ENCODE peak calls at places on chromosomes 6 and 20, in seven cellular contexts. K, A, Z, U, V, X and B are unnamed samples.

GRCh38 chr6:41027251-41027650 is 11.8 kb downstream of the UNC5CL start:
- DNase-seq in K (no peak), X (no peak), A (no peak), U (no peak), V (no peak), Z (no peak), B (no peak)

GRCh38 chr20:9503530-9504251 is 10.7 kb upstream of the LAMP5 start:
- DNase-seq in Z (no peak), V (peak; percentile 84), A (no peak), U (peak; percentile 88), K (peak; percentile 47), X (peak; percentile 2), B (no peak)

GRCh38 chr6:23688650-23689049 is 437.4 kb upstream of the NRSN1 start:
- DNase-seq in X (no peak), Z (no peak), A (no peak), K (no peak), U (no peak), V (no peak), B (no peak)

GRCh38 chr6:14452567-14453527 is 335.3 kb downstream of the CD83 start:
- DNase-seq in A (no peak), K (no peak), U (no peak), Z (no peak), X (no peak), V (no peak), B (no peak)

GRCh38 chr6:95203153-95203754 is 374.1 kb upstream of the MANEA start:
- DNase-seq in K (peak; percentile 59), Z (no peak), U (peak; percentile 24), A (no peak), X (peak; percentile 55), V (no peak), B (peak; percentile 4)

GRCh38 chr20:52972190-52972937 is at the start of gene TSHZ2:
- DNase-seq in K (peak; percentile 72), A (no peak), Z (peak; percentile 90), V (peak; percentile 72), U (no peak), X (peak; percentile 50), B (no peak)

GRCh38 chr6:142732790-142733189 is 212.2 kb downstream of the HIVEP2 start:
- DNase-seq in V (no peak), U (no peak), K (no peak), A (no peak), X (no peak), Z (no peak), B (no peak)

GRCh38 chr6:87172292-87172691 is 16.9 kb downstream of the ZNF292 start:
- DNase-seq in X (no peak), U (no peak), A (no peak), K (peak; percentile 56), V (no peak), Z (no peak), B (no peak)

GRCh38 chr6:168650686-168651085 is 209.7 kb downstream of the SMOC2 start:
- DNase-seq in A (no peak), K (no peak), U (no peak), X (peak; percentile 18), Z (no peak), V (no peak), B (no peak)

GRCh38 chr6:37502703-37503485 is 3.2 kb upstream of the CCDC167 start:
- DNase-seq in X (no peak), U (no peak), Z (no peak), K (no peak), V (peak; percentile 56), A (no peak), B (no peak)

GRCh38 chr6:14841901-14842421 is 403.9 kb upstream of the JARID2 start:
- DNase-seq in K (no peak), Z (no peak), X (peak; percentile 54), A (no peak), U (peak; percentile 75), V (peak; percentile 78), B (peak; percentile 98)

GRCh38 chr6:8855411-8855810 is 420.1 kb upstream of the SLC35B3 start:
- DNase-seq in A (no peak), K (no peak), U (no peak), V (no peak), X (no peak), Z (no peak), B (no peak)

GRCh38 chr6:8108031-8108660 is 5.8 kb upstream of the EEF1E1 start:
- DNase-seq in Z (no peak), X (peak; percentile 94), K (no peak), V (peak; percentile 94), U (peak; percentile 72), A (no peak), B (peak; percentile 90)

GRCh38 chr6:14499804-14500203 is 382.2 kb downstream of the CD83 start:
- DNase-seq in X (peak; percentile 76), U (peak; percentile 32), V (peak; percentile 90), Z (no peak), A (no peak), K (peak; percentile 79), B (peak; percentile 65)

GRCh38 chr6:119479860-119480655 is 130.5 kb upstream of the MAN1A1 start:
- DNase-seq in Z (no peak), X (peak; percentile 68), K (no peak), U (peak; percentile 12), V (no peak), A (no peak), B (no peak)

GRCh38 chr6:8375916-8376315 is 59.4 kb downstream of the SLC35B3 start:
- DNase-seq in K (no peak), A (peak; percentile 19), Z (no peak), V (no peak), U (no peak), X (peak; percentile 5), B (no peak)

GRCh38 chr20:47951521-47951951 is 166.3 kb upstream of the SULF2 start:
- DNase-seq in V (no peak), U (no peak), Z (no peak), X (peak; percentile 60), K (no peak), A (no peak), B (no peak)

GRCh38 chr6:38169826-38170526 is 350.4 kb downstream of the ZFAND3 start:
- DNase-seq in K (peak; percentile 48), X (no peak), A (peak; percentile 58), Z (peak; percentile 65), U (no peak), V (peak; percentile 49), B (no peak)

GRCh38 chr6:42086665-42087050 is 36.3 kb downstream of the TAF8 start:
- DNase-seq in X (no peak), Z (no peak), A (no peak), K (no peak), U (no peak), V (no peak), B (no peak)

GRCh38 chr20:34954905-34955231 is 738 bp downstream of the GSS start:
- DNase-seq in U (no peak), Z (no peak), A (peak; percentile 37), K (no peak), X (no peak), V (peak; percentile 79), B (no peak)

GRCh38 chr6:5590187-5590586 is 328.9 kb downstream of the FARS2 start:
- DNase-seq in V (no peak), Z (no peak), X (no peak), A (no peak), U (no peak), K (no peak), B (no peak)

GRCh38 chr6:15974817-15975216 is 154.1 kb upstream of the MYLIP start:
- DNase-seq in Z (no peak), X (no peak), A (no peak), U (no peak), K (no peak), V (no peak), B (no peak)

GRCh38 chr20:41572010-41572572 is 46.1 kb downstream of the CHD6 start:
- DNase-seq in Z (no peak), X (no peak), U (no peak), A (no peak), V (no peak), K (no peak), B (no peak)

GRCh38 chr20:32017711-32018251 is 7.5 kb downstream of the CCM2L start:
- DNase-seq in K (peak; percentile 93), X (peak; percentile 39), A (peak; percentile 54), U (no peak), Z (peak; percentile 62), V (peak; percentile 86), B (no peak)

GRCh38 chr6:166471797-166472260 is 89.1 kb upstream of the MPC1 start:
- DNase-seq in U (no peak), V (peak; percentile 43), X (no peak), A (no peak), K (no peak), Z (no peak), B (no peak)

GRCh38 chr20:57400821-57401564 is 9.8 kb downstream of the RBM38 start:
- DNase-seq in Z (peak; percentile 46), U (no peak), A (no peak), K (no peak), X (no peak), V (peak; percentile 86), B (no peak)
- H3K4me3 ChIP-seq in Z (no peak overlapping the region), U (no peak overlapping the region), A (no peak overlapping the region), K (no peak overlapping the region), X (no peak overlapping the region), V (no peak overlapping the region), B (no peak overlapping the region)

DNA sequence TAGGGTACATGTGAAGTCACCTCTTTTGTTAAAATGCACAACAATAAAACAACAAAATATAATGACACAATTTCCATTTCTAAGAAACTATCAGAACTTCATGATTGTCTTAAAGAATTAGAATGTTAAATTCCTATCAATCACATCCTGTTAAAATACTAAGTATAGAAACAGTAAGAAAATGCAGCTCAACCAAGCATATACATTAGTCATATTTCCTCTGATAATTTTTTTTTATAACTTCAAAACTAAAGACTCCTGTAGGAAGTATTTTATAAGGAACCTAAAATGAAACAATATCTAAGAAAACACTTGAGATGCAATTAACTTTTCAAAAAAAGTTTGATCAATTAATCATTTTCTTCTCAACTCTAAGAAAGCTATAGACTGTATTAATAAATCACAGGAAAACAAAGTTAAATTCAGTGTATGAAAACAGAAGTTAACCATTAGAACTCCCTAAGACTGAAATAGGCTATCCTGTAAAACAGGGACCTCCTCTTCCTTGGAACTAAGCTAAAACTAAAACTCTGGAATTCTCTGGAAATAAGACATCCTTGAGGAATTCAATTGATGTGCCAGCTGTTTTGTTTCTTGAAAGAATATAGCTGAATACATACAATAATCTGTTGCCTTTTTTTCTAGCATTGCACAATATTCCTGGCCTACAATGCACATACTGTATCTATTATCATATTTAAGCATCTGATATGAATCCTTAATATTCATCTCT is 19.8 kb downstream of the FKBP5 start:
- DNase-seq in A (no peak), U (no peak), X (peak; percentile 33), Z (no peak), K (no peak), V (peak; percentile 4), B (no peak)
- H3K4me3 ChIP-seq in A (peak overlapping the region; percentile 16), U (no peak overlapping the region), X (no peak overlapping the region), Z (no peak overlapping the region), K (no peak overlapping the region), V (peak overlapping the region; percentile 52), B (peak overlapping the region; percentile 28)

DNA sequence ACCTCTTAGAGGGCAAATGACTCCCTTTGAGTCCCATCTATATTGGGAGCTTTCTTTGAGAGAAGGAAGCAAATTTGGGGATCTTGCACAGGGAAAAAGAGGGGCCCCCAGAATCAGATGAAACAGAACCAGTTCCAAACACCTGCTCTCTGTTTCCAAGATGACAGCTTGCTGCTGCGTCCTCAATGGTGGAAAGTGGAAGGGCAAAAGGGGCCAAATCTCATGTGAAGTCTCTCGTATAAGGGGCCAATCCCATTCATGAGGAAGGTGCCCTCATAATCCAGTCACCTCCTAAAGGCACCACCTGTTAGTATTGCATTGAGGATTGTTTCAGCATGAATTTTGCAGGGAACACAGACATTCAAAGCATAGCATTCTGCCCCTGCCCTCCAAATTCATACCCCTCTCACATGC is 483 bp upstream of the SERPINB1 start:
- DNase-seq in K (no peak), A (no peak), U (no peak), X (no peak), Z (no peak), V (no peak), B (no peak)
- H3K4me3 ChIP-seq in K (peak overlapping the region; percentile 43), A (peak overlapping the region; percentile 78), U (peak overlapping the region; percentile 36), X (no peak overlapping the region), Z (peak overlapping the region; percentile 60), V (peak overlapping the region; percentile 75), B (peak overlapping the region; percentile 60)

GRCh38 chr6:131015192-131015591 is 47.9 kb downstream of the EPB41L2 start:
- DNase-seq in V (no peak), U (no peak), K (no peak), X (no peak), A (no peak), Z (no peak), B (no peak)
- H3K4me3 ChIP-seq in V (no peak overlapping the region), U (no peak overlapping the region), K (no peak overlapping the region), X (no peak overlapping the region), A (no peak overlapping the region), Z (no peak overlapping the region), B (no peak overlapping the region)